ENCODE peak calls at places on chromosomes 16 and 17, in eight cellular contexts. F is AG04450, B is PC-9, J is tibial artery, M is HepG2, E is fibroblast of lung, W is dorsolateral prefrontal cortex, D is left ventricle myocardium inferior. N is an unnamed sample.
A peak's percentile ranks its signal among the peaks of the same experiment; 100 is the strongest.

GRCh38 chr17:48439473-48439872 is 9.5 kb upstream of the SKAP1 start:
- DNase-seq in F (no peak), J (no peak), D (no peak), W (no peak), M (no peak), B (no peak), E (no peak), N (no peak)

GRCh38 chr17:63911657-63912100 is 621 bp upstream of the CSHL1 start:
- DNase-seq in E (peak; percentile 5), F (no peak), B (no peak), J (no peak), M (no peak), D (no peak), W (no peak), N (no peak)

GRCh38 chr17:78185981-78186688 is 717 bp downstream of the TK1 start:
- DNase-seq in W (no peak), J (peak; percentile 76), E (no peak), M (no peak), D (peak; percentile 43), F (no peak), B (peak; percentile 57), N (no peak)

GRCh38 chr17:30567231-30568116 is 90.3 kb downstream of the GOSR1 start:
- DNase-seq in D (no peak), F (no peak), W (no peak), B (no peak), J (no peak), E (no peak), M (no peak), N (no peak)

GRCh38 chr17:7014261-7014994 is 2.0 kb downstream of the RNASEK start:
- DNase-seq in F (peak; percentile 93), W (peak; percentile 99), E (peak; percentile 96), J (peak; percentile 99), M (peak; percentile 90), D (peak; percentile 98), B (peak; percentile 91), N (peak; percentile 82)

GRCh38 chr17:56185905-56186783 is 32.9 kb downstream of the ANKFN1 start:
- DNase-seq in J (no peak), B (no peak), F (peak; percentile 67), W (no peak), D (no peak), E (peak; percentile 96), M (no peak), N (no peak)

GRCh38 chr17:82064433-82065192 is 991 bp downstream of the DUS1L start:
- DNase-seq in F (no peak), J (no peak), W (no peak), E (no peak), D (no peak), B (peak; percentile 38), M (peak; percentile 38), N (no peak)

GRCh38 chr16:24540575-24541240 is 1.3 kb downstream of the RBBP6 start:
- DNase-seq in F (no peak), E (peak; percentile 16), J (no peak), W (no peak), B (no peak), M (no peak), D (no peak), N (no peak)

GRCh38 chr16:64809876-64810629 is 311.8 kb downstream of the CDH11 start:
- DNase-seq in B (no peak), D (no peak), W (no peak), E (no peak), J (no peak), M (no peak), F (no peak), N (no peak)

GRCh38 chr17:51590071-51590470 is 329.7 kb downstream of the UTP18 start:
- DNase-seq in M (no peak), W (no peak), E (no peak), D (no peak), B (no peak), J (no peak), F (no peak), N (no peak)

GRCh38 chr17:51992864-51993413 is 165.6 kb downstream of the CA10 start:
- DNase-seq in B (no peak), W (no peak), E (no peak), M (no peak), J (no peak), F (no peak), D (no peak), N (no peak)

GRCh38 chr17:81667754-81668153 is 1.2 kb downstream of the CCDC137 start:
- DNase-seq in W (no peak), E (no peak), M (no peak), J (no peak), B (no peak), D (no peak), F (no peak), N (no peak)

GRCh38 chr17:34259151-34259550 is 4.1 kb downstream of the CCL2 start:
- DNase-seq in J (no peak), F (no peak), D (no peak), E (peak; percentile 89), W (no peak), M (no peak), B (no peak), N (no peak)

GRCh38 chr17:41895617-41896016 is 23.1 kb downstream of the ACLY start:
- DNase-seq in M (no peak), W (no peak), E (peak; percentile 42), F (no peak), D (peak; percentile 30), J (no peak), B (no peak), N (no peak)

GRCh38 chr16:50547340-50547865 is 793 bp upstream of the NKD1 start:
- DNase-seq in E (peak; percentile 4), F (no peak), B (no peak), J (peak; percentile 80), W (peak; percentile 63), M (peak; percentile 94), D (peak; percentile 19), N (no peak)

GRCh38 chr17:76485569-76485968 is 15.7 kb downstream of the RHBDF2 start:
- DNase-seq in E (no peak), F (no peak), D (no peak), W (peak; percentile 68), M (no peak), B (no peak), J (no peak), N (no peak)

GRCh38 chr16:8374032-8374431 is 216.3 kb downstream of the TMEM114 start:
- DNase-seq in J (no peak), M (no peak), B (no peak), E (no peak), F (no peak), W (no peak), D (no peak), N (no peak)

GRCh38 chr17:50950002-50950877 is 84.1 kb upstream of the TOB1 start:
- DNase-seq in F (peak; percentile 37), J (peak; percentile 96), W (peak; percentile 84), B (peak; percentile 96), M (peak; percentile 65), E (peak; percentile 90), D (peak; percentile 77), N (peak; percentile 73)

GRCh38 chr17:38875477-38876080 is 5.7 kb downstream of the LASP1 start:
- DNase-seq in W (no peak), J (no peak), F (no peak), M (no peak), B (peak; percentile 45), D (no peak), E (no peak), N (no peak)

GRCh38 chr17:56966277-56966676 is 5.4 kb upstream of the COIL start:
- DNase-seq in F (no peak), J (no peak), M (no peak), D (no peak), W (no peak), B (no peak), E (no peak), N (no peak)

GRCh38 chr17:66551839-66552238 is 249.4 kb downstream of the PRKCA start:
- DNase-seq in D (no peak), M (no peak), W (no peak), B (no peak), J (no peak), E (no peak), F (no peak), N (no peak)
- H3K27ac ChIP-seq in D (no peak overlapping the region), M (no peak overlapping the region), W (no peak overlapping the region), B (no peak overlapping the region), J (no peak overlapping the region), E (no peak overlapping the region), F (no peak overlapping the region), N (no peak overlapping the region)

GRCh38 chr16:79868841-79869240 is 268.3 kb upstream of the MAF start:
- DNase-seq in J (no peak), E (no peak), W (no peak), B (no peak), M (no peak), D (no peak), F (no peak), N (no peak)
- H3K27ac ChIP-seq in J (no peak overlapping the region), E (no peak overlapping the region), W (no peak overlapping the region), B (no peak overlapping the region), M (no peak overlapping the region), D (no peak overlapping the region), F (no peak overlapping the region), N (no peak overlapping the region)

DNA sequence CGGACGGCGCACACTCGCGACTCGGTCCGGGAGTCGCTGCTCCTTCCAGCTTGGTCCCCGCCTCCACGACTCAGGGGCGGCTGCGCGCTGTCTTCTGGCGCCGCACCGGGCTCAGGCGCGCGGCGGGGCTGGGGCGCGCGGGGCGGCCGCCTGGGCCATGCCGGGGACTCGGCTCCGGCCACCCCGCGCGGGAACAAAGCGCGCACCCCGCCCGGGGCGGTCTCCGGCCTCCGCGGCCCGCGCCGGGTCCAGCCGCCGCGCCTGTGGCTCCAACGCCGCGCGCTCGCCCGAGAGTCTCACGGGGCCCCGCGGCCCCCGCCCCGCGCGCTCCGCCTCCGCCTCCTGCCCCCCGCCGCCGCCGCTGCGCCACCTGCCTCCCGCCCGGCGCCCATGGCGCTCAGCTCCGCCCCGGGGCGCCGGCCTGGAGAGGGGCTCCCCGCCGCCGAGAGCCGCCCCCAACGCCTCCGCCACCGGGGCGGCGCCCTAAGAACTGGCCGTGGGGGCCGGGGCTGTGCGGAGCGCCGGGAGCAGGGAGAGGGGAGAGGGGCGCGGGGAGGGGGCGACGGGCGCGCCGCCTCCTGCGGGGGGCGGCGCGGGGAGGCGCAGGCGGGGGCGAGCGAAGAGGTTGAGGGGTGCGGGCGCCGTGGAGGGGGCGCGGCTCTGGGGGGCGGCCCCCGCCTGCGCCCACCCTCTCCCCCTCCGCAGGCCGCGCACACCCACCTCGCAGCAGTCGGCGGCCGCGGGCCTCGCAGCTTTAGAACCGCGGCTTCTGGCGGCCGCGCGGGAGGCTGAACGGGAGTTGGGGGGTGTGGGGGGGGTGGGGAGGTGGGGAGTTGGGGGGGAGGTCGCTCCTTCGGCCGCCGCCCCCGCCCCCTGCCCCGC is 35.7 kb downstream of the CBFA2T3 start:
- DNase-seq in D (peak; percentile 66), F (no peak), E (no peak), J (no peak), M (no peak), W (no peak), B (no peak), N (no peak)
- H3K27ac ChIP-seq in D (peak overlapping the region; percentile 94), F (no peak overlapping the region), E (no peak overlapping the region), J (no peak overlapping the region), M (no peak overlapping the region), W (no peak overlapping the region), B (no peak overlapping the region), N (no peak overlapping the region)

DNA sequence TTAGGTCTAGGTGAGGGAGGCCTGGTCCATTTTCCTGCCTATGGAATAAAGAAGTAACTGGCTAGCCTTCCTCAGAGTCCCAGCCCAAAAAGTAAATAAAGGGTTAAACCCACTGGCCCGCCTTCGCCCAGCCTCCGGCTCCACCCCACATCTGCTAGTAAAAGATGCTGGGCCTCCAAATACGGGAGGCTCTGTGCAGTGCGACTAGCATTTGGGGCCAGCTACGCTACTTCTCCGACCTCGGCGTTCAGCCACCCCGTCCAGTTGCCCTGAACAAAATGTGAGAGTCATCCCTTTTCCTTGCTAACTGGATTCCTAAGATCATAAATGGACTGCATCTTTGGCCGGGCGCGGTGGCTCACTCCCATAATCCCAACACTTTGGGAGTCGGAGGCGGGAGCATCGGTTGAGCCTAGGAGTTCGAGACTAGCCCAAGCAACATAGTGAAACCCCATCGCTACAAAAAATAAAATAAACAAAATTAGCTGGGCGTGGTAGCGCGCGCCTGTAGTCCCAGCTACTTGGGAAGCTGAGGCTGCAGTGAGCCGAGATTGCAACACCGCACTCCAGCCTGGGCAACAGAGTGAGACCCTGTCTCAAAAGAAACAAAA is 880 bp upstream of the MPP2 start:
- DNase-seq in M (no peak), D (peak; percentile 69), E (peak; percentile 65), B (no peak), F (peak; percentile 18), W (peak; percentile 90), J (peak; percentile 92), N (no peak)
- H3K27ac ChIP-seq in M (no peak overlapping the region), D (peak overlapping the region; percentile 79), E (peak overlapping the region; percentile 38), B (no peak overlapping the region), F (no peak overlapping the region), W (peak overlapping the region; percentile 99), J (peak overlapping the region; percentile 95), N (no peak overlapping the region)